ENCODE peak calls at places on chromosomes 12 and 14, in nine cellular contexts. S is GM12865, J is astrocyte of the cerebellum, T is fibroblast of mammary gland, D is brain microvascular endothelial cell, Y is HFF-Myc, W is left ventricle myocardium inferior, C is left lung, L is body of pancreas. K is an unnamed sample.

GRCh38 chr14:79411403-79412174 is 799.7 kb downstream of the DIO2 start:
- DNase-seq in T (peak), Y (no peak), D (no peak), J (no peak), W (no peak), C (no peak), L (no peak), S (no peak), K (no peak)

GRCh38 chr12:47903927-47904646 is 707 bp downstream of the VDR start:
- DNase-seq in J (peak), Y (no peak), C (peak), D (peak), S (peak), T (peak), W (peak), L (peak), K (no peak)

GRCh38 chr14:95302667-95303066 is 17.0 kb downstream of the CLMN start:
- DNase-seq in T (no peak), Y (no peak), L (no peak), C (no peak), J (no peak), D (no peak), S (no peak), W (no peak), K (no peak)

GRCh38 chr12:117994551-117995438 is 21.7 kb upstream of the RFC5 start:
- DNase-seq in D (no peak), S (no peak), T (no peak), Y (no peak), W (no peak), J (no peak), L (no peak), C (no peak), K (no peak)

GRCh38 chr14:101134851-101135486 is 231.4 kb upstream of the RTL1 start:
- DNase-seq in S (no peak), J (no peak), C (peak), Y (no peak), W (no peak), T (no peak), D (no peak), L (no peak), K (no peak)

GRCh38 chr12:92235703-92236472 is 90.2 kb upstream of the BTG1 start:
- DNase-seq in S (no peak), C (no peak), D (no peak), Y (no peak), J (no peak), W (no peak), T (no peak), L (no peak), K (no peak)

GRCh38 chr12:75837700-75838099 is 193.9 kb downstream of the PHLDA1 start:
- DNase-seq in D (no peak), L (peak), S (no peak), W (peak), J (no peak), T (no peak), Y (no peak), C (no peak), K (no peak)

GRCh38 chr14:72745546-72745945 is 148.4 kb downstream of the DPF3 start:
- DNase-seq in W (no peak), D (peak), S (no peak), Y (no peak), C (no peak), J (peak), L (no peak), T (peak), K (no peak)

GRCh38 chr12:132162508-132163031 is 18.3 kb downstream of the NOC4L start:
- DNase-seq in Y (no peak), L (no peak), D (peak), W (no peak), C (peak), T (peak), S (no peak), J (peak), K (no peak)

GRCh38 chr14:74642011-74642410 is 30.0 kb upstream of the LTBP2 start:
- DNase-seq in D (no peak), C (no peak), J (no peak), T (peak), W (peak), L (no peak), S (no peak), Y (no peak), K (no peak)

GRCh38 chr12:64177001-64177400 is 45.1 kb downstream of the KICS2 start:
- DNase-seq in S (no peak), L (no peak), T (no peak), J (no peak), C (no peak), D (no peak), W (no peak), Y (no peak), K (no peak)

GRCh38 chr14:28157887-28158791 is 608.4 kb upstream of the FOXG1 start:
- DNase-seq in W (no peak), C (peak), L (no peak), S (no peak), T (no peak), D (no peak), J (no peak), Y (no peak), K (no peak)

GRCh38 chr14:32865827-32866376 is 72.8 kb upstream of the NPAS3 start:
- DNase-seq in W (no peak), Y (no peak), S (no peak), L (peak), C (no peak), T (no peak), J (no peak), D (no peak), K (no peak)

GRCh38 chr14:91315844-91316267 is 71.4 kb upstream of the GPR68 start:
- DNase-seq in C (no peak), Y (no peak), D (no peak), S (peak), L (peak), J (no peak), W (no peak), T (no peak), K (no peak)

GRCh38 chr14:105074601-105075053 is 9.4 kb upstream of the GPR132 start:
- DNase-seq in D (no peak), W (no peak), S (no peak), T (no peak), J (no peak), L (no peak), C (peak), Y (no peak), K (no peak)

GRCh38 chr12:49868952-49869815 is 26.3 kb upstream of the BCDIN3D start:
- DNase-seq in C (peak), T (peak), L (peak), J (peak), D (peak), Y (peak), W (peak), S (no peak), K (peak)

GRCh38 chr14:22905627-22906026 is 13.3 kb downstream of the RBM23 start:
- DNase-seq in C (no peak), Y (no peak), D (no peak), J (no peak), W (no peak), L (no peak), T (no peak), S (no peak), K (no peak)

GRCh38 chr14:70350078-70350477 is 9.4 kb downstream of the COX16 start:
- DNase-seq in J (no peak), W (no peak), D (no peak), Y (no peak), C (no peak), T (no peak), L (no peak), S (no peak), K (no peak)

GRCh38 chr14:81275995-81276698 is 55.4 kb upstream of the GTF2A1 start:
- DNase-seq in Y (no peak), W (no peak), S (peak), D (no peak), T (no peak), J (no peak), L (no peak), C (no peak), K (peak)

GRCh38 chr14:23299558-23299957 is 3.1 kb downstream of the PPP1R3E start:
- DNase-seq in L (peak), J (no peak), C (no peak), D (no peak), W (no peak), T (peak), S (peak), Y (no peak), K (no peak)

GRCh38 chr12:67705394-67706370 is 57.1 kb downstream of the DYRK2 start:
- DNase-seq in C (no peak), J (no peak), W (no peak), L (no peak), Y (peak), D (peak), T (peak), S (no peak), K (no peak)

GRCh38 chr14:102659797-102660196 is 67.3 kb downstream of the RCOR1 start:
- DNase-seq in W (no peak), T (peak), S (no peak), L (no peak), J (peak), Y (no peak), D (peak), C (no peak), K (peak)

GRCh38 chr14:61479746-61480502 is 158.5 kb downstream of the PRKCH start:
- DNase-seq in Y (no peak), W (no peak), J (no peak), D (no peak), L (no peak), C (no peak), T (peak), S (no peak), K (no peak)

GRCh38 chr14:30869525-30870150 is 4.7 kb upstream of the COCH start:
- DNase-seq in Y (no peak), W (no peak), D (no peak), S (no peak), C (no peak), T (no peak), L (no peak), J (no peak), K (no peak)

GRCh38 chr14:95835331-95835730 is 41.3 kb upstream of the TUNAR start:
- DNase-seq in W (no peak), T (peak), D (no peak), Y (no peak), J (no peak), C (no peak), L (no peak), S (peak), K (no peak)

GRCh38 chr12:65501935-65502334 is 223.5 kb downstream of the MSRB3 start:
- DNase-seq in Y (no peak), J (no peak), D (no peak), L (no peak), C (no peak), S (no peak), T (no peak), W (no peak), K (no peak)

GRCh38 chr12:103503546-103504480 is 8.0 kb upstream of the C12orf42 start:
- DNase-seq in D (no peak), T (no peak), W (no peak), Y (no peak), S (peak), L (peak), C (no peak), J (no peak), K (no peak)

GRCh38 chr14:61574514-61574807 is 120.9 kb upstream of the HIF1A start:
- DNase-seq in S (no peak), T (peak), Y (no peak), L (no peak), J (no peak), C (no peak), D (no peak), W (no peak), K (no peak)

GRCh38 chr12:98341732-98342131 is 173.7 kb upstream of the TMPO start:
- DNase-seq in T (no peak), W (no peak), Y (no peak), D (no peak), L (no peak), C (no peak), S (no peak), J (no peak), K (no peak)

DNA sequence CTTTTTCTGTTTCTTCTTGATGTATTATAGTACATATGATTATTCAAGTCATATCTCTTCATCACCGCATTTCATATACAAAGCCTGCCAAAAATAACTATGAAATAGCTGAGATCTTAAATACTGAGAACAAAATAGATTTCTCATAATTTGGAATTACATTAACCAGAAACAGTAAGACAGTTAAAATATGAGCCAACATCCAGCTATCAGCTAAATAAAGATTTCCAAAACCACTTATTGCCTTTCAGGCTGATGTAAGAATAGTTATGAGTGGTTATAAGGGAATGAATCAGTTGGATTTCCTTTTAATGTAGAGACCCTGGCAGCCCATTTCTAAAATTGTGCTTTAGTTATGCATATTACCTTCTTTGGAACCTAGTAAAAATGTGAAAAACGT is 47.4 kb downstream of the TMEM117 start:
- DNase-seq in J (no peak), Y (no peak), D (no peak), S (no peak), W (no peak), C (no peak), T (no peak), L (no peak), K (no peak)
- H3K4me3 ChIP-seq in J (no peak), Y (no peak), D (no peak), S (no peak), W (no peak), C (no peak), T (no peak), L (no peak), K (no peak)

GRCh38 chr14:65966188-65966587 is 520.0 kb upstream of the CCDC196 start:
- DNase-seq in L (no peak), D (no peak), S (peak), J (no peak), C (no peak), Y (no peak), T (no peak), W (no peak), K (no peak)
- TF ChIP-seq CTCF in L (no peak), D (no peak), S (peak), J (no peak), C (no peak), Y (no peak), T (no peak), W (no peak), K (no peak)

GRCh38 chr14:87990687-87991086 is 2.3 kb downstream of the GALC start:
- DNase-seq in D (no peak), J (no peak), T (no peak), S (no peak), Y (no peak), L (peak), C (no peak), W (no peak), K (no peak)
- H3K4me3 ChIP-seq in D (no peak), J (no peak), T (no peak), S (no peak), Y (no peak), L (no peak), C (no peak), W (no peak), K (no peak)

DNA sequence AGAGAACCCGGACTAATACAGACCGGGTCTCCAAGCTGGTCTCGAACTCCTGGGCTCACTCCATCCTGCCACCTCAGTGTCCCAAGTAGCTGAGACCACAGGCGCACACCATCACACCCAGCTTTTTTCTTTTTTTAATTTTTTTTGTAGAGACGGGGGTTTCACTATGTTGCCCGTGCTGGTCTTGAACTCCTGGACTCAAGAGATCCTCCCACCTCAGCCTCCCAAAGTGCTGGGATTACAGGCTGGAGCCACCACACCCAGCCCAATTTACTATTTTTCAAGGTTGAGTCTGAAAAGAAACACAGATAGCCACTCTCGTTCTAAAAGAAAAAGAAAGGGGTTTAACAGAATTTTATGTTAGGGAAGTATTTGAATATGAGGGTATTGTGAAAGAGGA is 1.8 kb downstream of the ERO1A start:
- DNase-seq in L (no peak), T (no peak), Y (no peak), D (no peak), C (no peak), W (no peak), J (no peak), S (no peak), K (no peak)
- TF ChIP-seq CTCF in L (no peak), T (no peak), Y (no peak), D (no peak), C (no peak), W (no peak), J (no peak), S (no peak), K (no peak)

GRCh38 chr12:115451785-115452736 is 768.1 kb upstream of the TBX3 start:
- DNase-seq in D (no peak), L (peak), S (peak), C (no peak), W (peak), Y (no peak), J (no peak), T (no peak), K (peak)
- H3K4me3 ChIP-seq in D (peak), L (no peak), S (peak), C (no peak), W (peak), Y (peak), J (peak), T (peak), K (peak)

DNA sequence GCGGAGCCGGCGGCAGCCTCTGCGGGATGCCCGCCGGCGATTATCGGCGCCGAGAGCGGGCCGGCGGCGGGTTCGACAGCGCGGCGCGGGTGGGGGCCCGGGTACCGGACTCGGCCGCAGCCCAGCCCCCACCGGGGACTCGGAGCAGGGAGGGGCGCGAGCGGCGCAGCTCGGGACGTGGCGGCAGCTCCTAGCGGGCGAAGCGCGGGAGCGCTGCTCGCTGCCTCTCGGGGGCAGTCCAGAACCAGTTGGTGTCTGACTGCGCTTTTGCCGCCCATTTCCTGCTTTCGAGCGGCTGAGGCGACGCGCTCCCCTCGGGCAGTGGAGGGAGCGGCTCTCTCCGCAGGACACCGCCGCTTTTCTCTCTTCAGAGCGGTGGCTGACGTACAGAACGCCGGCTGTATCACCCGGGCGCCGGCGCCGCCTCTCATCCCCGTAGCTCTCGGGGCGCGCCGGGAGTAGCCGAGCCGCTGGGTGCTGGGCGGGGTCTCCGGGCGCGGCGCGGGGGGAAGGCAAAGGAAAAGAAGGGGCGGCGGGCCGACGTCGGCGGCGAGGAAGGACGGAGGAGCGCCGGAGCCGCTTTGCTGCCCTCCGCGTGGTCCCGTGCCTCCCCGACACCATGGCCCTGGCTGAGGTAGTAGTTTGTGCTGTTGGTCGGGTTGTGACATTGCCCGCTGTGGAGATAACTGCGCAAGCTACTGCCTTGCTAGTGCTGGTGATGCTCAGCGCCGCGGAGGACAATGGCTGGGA is 136.6 kb downstream of the MON2 start:
- DNase-seq in C (peak), W (peak), S (peak), T (peak), D (peak), J (peak), Y (peak), L (peak), K (no peak)
- TF ChIP-seq CTCF in C (peak), W (peak), S (peak), T (no peak), D (peak), J (peak), Y (peak), L (peak), K (peak)

K was measured in retinal pigment epithelial cell.